ENCODE peak calls at places on chromosomes 16 and 17, in four cellular contexts. E is K562, W is H1, K is HepG2. Y is an unnamed sample.

GRCh38 chr16:73546351-73546845 is 498.5 kb upstream of the ZFHX3 start:
- DNase-seq in E (no peak), W (no peak), K (no peak), Y (no peak)

GRCh38 chr17:8314797-8315739 is 5.0 kb downstream of the ARHGEF15 start:
- DNase-seq in E (no peak), W (no peak), K (no peak), Y (no peak)

GRCh38 chr16:75305364-75306101 is 54.1 kb upstream of the BCAR1 start:
- DNase-seq in E (peak; percentile 53), W (no peak), K (peak; percentile 99), Y (peak; percentile 98)

GRCh38 chr16:66487580-66488235 is 60.6 kb downstream of the BEAN1 start:
- DNase-seq in E (no peak), W (no peak), K (no peak), Y (no peak)

GRCh38 chr16:61149709-61150108 is 886.5 kb downstream of the CDH8 start:
- DNase-seq in E (no peak), W (no peak), K (no peak), Y (no peak)

GRCh38 chr17:34135841-34136240 is 119.2 kb upstream of the CCL2 start:
- DNase-seq in E (no peak), W (no peak), K (no peak), Y (no peak)

GRCh38 chr16:5916711-5917191 is 819.2 kb upstream of the EEF2KMT start:
- DNase-seq in E (no peak), W (no peak), K (no peak), Y (no peak)

GRCh38 chr16:11312718-11313492 is 31.8 kb upstream of the PRM1 start:
- DNase-seq in E (peak; percentile 40), W (no peak), K (peak; percentile 72), Y (no peak)

GRCh38 chr16:87202346-87202745 is 114.8 kb downstream of the C16orf95 start:
- DNase-seq in E (no peak), W (no peak), K (no peak), Y (no peak)

GRCh38 chr17:45964634-45965033 is 34.4 kb upstream of the STH start:
- DNase-seq in E (no peak), W (no peak), K (no peak), Y (no peak)

GRCh38 chr17:45962221-45962972 is 36.7 kb upstream of the STH start:
- DNase-seq in E (no peak), W (no peak), K (no peak), Y (no peak)

GRCh38 chr17:45965741-45966140 is 33.3 kb upstream of the STH start:
- DNase-seq in E (no peak), W (no peak), K (no peak), Y (no peak)

GRCh38 chr17:45963258-45963657 is 35.8 kb upstream of the STH start:
- DNase-seq in E (no peak), W (no peak), K (no peak), Y (no peak)

DNA sequence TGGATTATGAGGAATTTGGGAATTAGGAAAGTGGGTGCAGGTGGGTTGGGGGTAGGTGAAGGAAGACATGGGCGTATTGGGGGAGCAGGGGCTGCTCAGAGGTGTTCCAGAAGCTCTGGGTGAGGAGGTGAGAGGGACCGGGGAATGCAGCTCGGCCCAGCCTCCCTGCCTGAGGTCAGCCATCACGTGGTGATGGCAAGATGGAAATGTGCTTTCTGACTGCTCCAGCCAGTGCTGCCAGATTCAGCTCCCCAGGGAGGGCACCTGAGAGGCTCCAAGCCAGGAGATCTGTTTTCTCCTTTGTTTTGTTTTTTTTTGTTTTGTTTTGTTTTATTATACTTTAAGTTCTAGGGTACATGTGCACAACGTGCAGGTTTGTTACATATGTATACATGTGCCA is 35.2 kb upstream of the STH start:
- DNase-seq in E (no peak), W (no peak), K (no peak), Y (no peak)
- TF ChIP-seq JUN in E (no peak), W (no peak), K (no peak), Y (no peak)

GRCh38 chr16:3690991-3691720 is 26.2 kb downstream of the TRAP1 start:
- DNase-seq in E (no peak), W (no peak), K (no peak), Y (no peak)
- TF ChIP-seq CTCF in E (no peak), W (peak; percentile 21), K (no peak), Y (no peak)

GRCh38 chr17:81090361-81091133 is 55.6 kb downstream of the BAIAP2 start:
- DNase-seq in E (peak; percentile 92), W (peak; percentile 83), K (no peak), Y (no peak)
- H3K9ac ChIP-seq in E (no peak overlapping the region), W (no peak overlapping the region), K (no peak overlapping the region), Y (no peak overlapping the region)

DNA sequence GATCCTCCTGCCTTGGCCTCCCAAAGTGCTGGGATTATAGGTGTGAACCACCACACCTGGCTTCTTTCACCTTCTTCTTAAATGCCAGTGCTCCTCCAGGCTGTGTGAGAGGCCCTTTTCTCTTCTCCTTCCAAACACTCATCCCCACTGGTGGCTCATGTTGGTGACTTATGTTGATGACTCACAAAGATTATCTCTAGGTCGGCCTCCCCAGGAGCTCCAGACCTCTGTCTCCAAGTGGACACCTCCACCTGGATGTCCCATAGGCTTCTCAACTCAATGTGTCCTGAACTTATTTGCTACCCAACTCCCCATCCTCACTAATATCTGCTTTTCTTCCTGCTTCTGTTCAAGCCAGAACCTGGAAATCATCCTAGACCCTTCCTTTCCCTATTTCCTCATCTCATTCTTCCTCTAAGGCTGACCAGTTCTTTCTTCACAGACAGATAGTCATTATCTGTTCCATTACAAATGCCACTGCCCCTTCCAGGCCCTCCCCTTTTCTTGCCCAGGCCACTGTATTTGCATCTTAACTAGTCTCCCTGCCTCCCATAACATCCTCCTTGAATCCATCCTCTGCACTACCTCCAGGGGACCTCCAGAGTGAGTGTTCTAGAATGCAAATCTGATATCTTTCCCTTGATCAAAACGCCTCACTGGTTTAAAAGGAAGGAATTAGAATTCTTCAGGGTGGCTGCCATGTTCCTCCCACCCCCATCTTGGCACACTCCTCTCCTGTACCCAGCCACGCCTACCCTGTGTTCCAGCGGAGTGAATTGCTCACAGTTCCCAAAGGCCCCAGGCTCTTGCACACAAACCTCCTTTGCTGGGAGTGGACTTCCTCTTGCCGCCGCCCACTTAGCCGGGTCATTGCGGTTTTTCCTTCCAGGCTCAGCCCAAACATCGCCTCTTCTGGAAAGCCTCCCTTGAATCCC is 34.8 kb upstream of the FBXO47 start:
- DNase-seq in E (peak; percentile 38), W (no peak), K (no peak), Y (peak; percentile 35)
- TF ChIP-seq JUN in E (no peak), W (no peak), K (no peak), Y (no peak)

DNA sequence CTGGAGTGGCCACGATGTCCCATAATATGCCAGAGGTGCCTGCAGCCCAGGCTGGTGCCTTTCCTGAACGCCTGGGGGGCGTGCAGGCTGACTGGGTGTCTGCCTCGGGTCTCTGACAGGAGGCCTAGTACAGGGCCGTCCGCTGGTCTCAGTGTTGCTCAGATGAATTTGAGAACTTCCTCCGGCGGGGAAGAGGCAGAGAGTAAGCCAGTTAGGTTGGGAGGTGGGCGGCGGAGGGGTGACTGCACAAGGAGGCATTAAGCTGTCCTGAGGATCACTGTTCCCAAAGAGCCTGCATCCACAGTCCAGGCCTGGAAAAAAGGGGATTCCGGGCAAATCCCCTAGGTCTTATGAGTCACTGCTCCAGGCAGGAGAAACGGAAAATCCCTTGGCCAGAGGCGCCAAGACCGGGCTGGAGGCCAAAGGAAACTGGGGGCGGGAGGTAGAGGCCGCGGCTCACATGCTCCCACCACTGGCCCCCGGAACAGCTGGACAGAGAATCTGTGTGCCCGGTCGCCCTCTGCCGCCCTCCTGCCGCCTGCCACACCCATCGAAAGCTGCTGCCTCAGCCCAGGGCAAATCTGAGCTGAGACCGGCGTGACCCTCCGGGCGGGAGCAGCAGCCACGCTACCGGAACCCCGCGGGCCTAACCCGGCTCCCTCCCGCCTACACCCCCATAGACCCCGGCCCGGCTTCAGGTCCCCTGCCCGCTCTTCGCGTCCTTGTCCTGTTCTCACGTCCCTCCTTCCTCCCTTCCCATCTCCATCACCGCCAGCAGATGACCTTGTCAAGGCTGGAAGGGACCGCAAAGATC is 1.2 kb downstream of the TRIM47 start:
- DNase-seq in E (no peak), W (peak; percentile 70), K (peak; percentile 74), Y (peak; percentile 98)
- TF ChIP-seq CTCF in E (no peak), W (no peak), K (peak; percentile 73), Y (peak; percentile 23)